ENCODE peak calls at places on chromosomes 6 and 20, in eight cellular contexts. E is astrocyte of the cerebellum, T is left lung, H is lower lobe of right lung, I is pancreas, L is epithelial cell of proximal tubule, U is A549, Z is HL-60. K is an unnamed sample.

GRCh38 chr6:148713033-148713738 is 33.6 kb upstream of the UST start:
- DNase-seq in T (no peak), Z (no peak), H (no peak), U (no peak), L (no peak), I (no peak), E (no peak), K (no peak)

GRCh38 chr20:49323622-49324238 is 45.9 kb upstream of the ZNFX1 start:
- DNase-seq in H (no peak), L (no peak), T (no peak), Z (peak), I (no peak), U (peak), E (peak), K (peak)

GRCh38 chr6:123105561-123105960 is 109.5 kb downstream of the CLVS2 start:
- DNase-seq in H (no peak), E (no peak), T (no peak), Z (no peak), L (no peak), U (no peak), I (no peak), K (no peak)

GRCh38 chr6:48658910-48659309 is 547.9 kb upstream of the PTCHD4 start:
- DNase-seq in E (no peak), L (no peak), H (no peak), Z (no peak), U (no peak), I (no peak), T (no peak), K (no peak)

GRCh38 chr6:56843476-56844349 is 111.2 kb upstream of the BEND6 start:
- DNase-seq in T (peak), L (no peak), I (peak), U (peak), H (peak), Z (peak), E (no peak), K (peak)

GRCh38 chr6:96007663-96008062 is 8.1 kb upstream of the FUT9 start:
- DNase-seq in I (no peak), L (no peak), E (no peak), T (no peak), Z (no peak), U (no peak), H (no peak), K (no peak)

GRCh38 chr20:51862796-51863195 is 60.5 kb upstream of the SALL4 start:
- DNase-seq in I (no peak), H (no peak), T (no peak), L (no peak), U (no peak), E (no peak), Z (no peak), K (no peak)

GRCh38 chr20:24576447-24576846 is 107.0 kb downstream of the SYNDIG1 start:
- DNase-seq in T (no peak), U (no peak), E (no peak), Z (no peak), H (no peak), I (no peak), L (no peak), K (no peak)

GRCh38 chr20:62489186-62489939 is 13.6 kb upstream of the GATA5 start:
- DNase-seq in T (no peak), U (peak), Z (no peak), H (no peak), E (no peak), L (peak), I (no peak), K (no peak)

GRCh38 chr20:45036044-45036755 is 64.7 kb downstream of the KCNS1 start:
- DNase-seq in H (no peak), U (peak), T (no peak), E (no peak), Z (no peak), I (no peak), L (no peak), K (no peak)

GRCh38 chr6:152605901-152606390 is 31.2 kb downstream of the SYNE1 start:
- DNase-seq in I (no peak), Z (no peak), H (no peak), T (no peak), U (no peak), L (no peak), E (peak), K (no peak)

GRCh38 chr6:44608175-44608574 is 220.7 kb downstream of the CDC5L start:
- DNase-seq in I (no peak), T (no peak), E (no peak), H (no peak), U (no peak), Z (no peak), L (no peak), K (no peak)

GRCh38 chr6:108250240-108250866 is 10.5 kb downstream of the SNX3 start:
- DNase-seq in H (no peak), Z (no peak), L (no peak), I (no peak), E (no peak), T (no peak), U (peak), K (no peak)

GRCh38 chr6:145904391-145904790 is 59.8 kb downstream of the SHPRH start:
- DNase-seq in L (no peak), U (no peak), I (no peak), H (no peak), Z (peak), E (no peak), T (no peak), K (no peak)

GRCh38 chr6:40326689-40327404 is 260.3 kb downstream of the LRFN2 start:
- DNase-seq in Z (no peak), H (no peak), U (no peak), I (no peak), T (no peak), E (no peak), L (no peak), K (no peak)

GRCh38 chr6:125154184-125155135 is 887 bp downstream of the TPD52L1 start:
- DNase-seq in U (peak), I (peak), L (peak), H (peak), T (peak), E (no peak), Z (no peak), K (peak)

GRCh38 chr6:163651910-163652309 is 237.4 kb downstream of the QKI start:
- DNase-seq in L (no peak), T (no peak), H (no peak), U (no peak), E (no peak), I (no peak), Z (no peak), K (no peak)

GRCh38 chr6:12767016-12767415 is 50.4 kb downstream of the PHACTR1 start:
- DNase-seq in Z (no peak), E (no peak), I (no peak), T (no peak), U (no peak), L (peak), H (no peak), K (no peak)

GRCh38 chr6:66949191-66949661 is 1242.2 kb upstream of the EYS start:
- DNase-seq in T (no peak), L (no peak), U (no peak), I (peak), Z (no peak), E (no peak), H (no peak), K (no peak)

GRCh38 chr6:7390218-7390878 is 740 bp downstream of the RIOK1 start:
- DNase-seq in Z (no peak), I (no peak), E (peak), T (no peak), L (no peak), U (no peak), H (no peak), K (peak)
- TF ChIP-seq CTCF in Z (no peak), I (no peak), E (no peak), T (no peak), L (peak), U (no peak), H (no peak), K (no peak)

GRCh38 chr6:158387036-158387435 is 74.8 kb downstream of the TULP4 start:
- DNase-seq in Z (no peak), I (no peak), T (no peak), L (no peak), H (no peak), U (peak), E (no peak), K (no peak)
- TF ChIP-seq CTCF in Z (no peak), I (no peak), T (no peak), L (peak), H (no peak), U (no peak), E (peak), K (peak)

GRCh38 chr6:53527249-53527765 is 17.6 kb downstream of the GCLC start:
- DNase-seq in H (no peak), L (no peak), E (no peak), Z (no peak), T (no peak), U (no peak), I (no peak), K (no peak)

GRCh38 chr6:53524455-53524815 is 20.5 kb downstream of the GCLC start:
- DNase-seq in I (no peak), T (no peak), L (peak), H (no peak), U (peak), Z (no peak), E (no peak), K (no peak)

GRCh38 chr6:53528107-53528506 is 16.8 kb downstream of the GCLC start:
- DNase-seq in T (no peak), H (no peak), I (no peak), E (no peak), Z (no peak), U (no peak), L (no peak), K (no peak)

GRCh38 chr6:53523511-53524454 is 21.1 kb downstream of the GCLC start:
- DNase-seq in T (no peak), Z (no peak), U (no peak), E (no peak), I (no peak), H (no peak), L (no peak), K (no peak)

DNA sequence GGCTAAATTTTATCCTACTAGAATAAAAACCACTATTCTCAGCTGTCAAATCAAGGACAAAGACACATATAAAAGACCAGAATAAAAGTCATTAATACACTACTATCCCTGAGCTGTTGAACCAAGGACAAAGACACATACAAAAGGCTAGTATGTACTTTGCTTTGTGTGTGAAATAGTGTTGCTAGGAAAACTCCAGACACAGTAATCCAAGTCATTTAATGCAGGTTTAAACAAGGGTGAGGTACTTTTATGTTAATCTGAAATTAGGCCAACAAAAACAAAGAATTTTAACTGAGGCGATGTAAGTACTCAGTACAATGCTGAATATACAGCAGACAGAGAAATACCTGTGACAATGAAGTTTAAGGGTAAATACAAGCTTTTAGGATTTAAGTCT is 18.9 kb downstream of the GCLC start:
- DNase-seq in H (no peak), U (no peak), T (no peak), Z (no peak), E (no peak), I (no peak), L (no peak), K (no peak)
- TF ChIP-seq CTCF in H (no peak), U (no peak), T (no peak), Z (no peak), E (no peak), I (no peak), L (no peak), K (no peak)

DNA sequence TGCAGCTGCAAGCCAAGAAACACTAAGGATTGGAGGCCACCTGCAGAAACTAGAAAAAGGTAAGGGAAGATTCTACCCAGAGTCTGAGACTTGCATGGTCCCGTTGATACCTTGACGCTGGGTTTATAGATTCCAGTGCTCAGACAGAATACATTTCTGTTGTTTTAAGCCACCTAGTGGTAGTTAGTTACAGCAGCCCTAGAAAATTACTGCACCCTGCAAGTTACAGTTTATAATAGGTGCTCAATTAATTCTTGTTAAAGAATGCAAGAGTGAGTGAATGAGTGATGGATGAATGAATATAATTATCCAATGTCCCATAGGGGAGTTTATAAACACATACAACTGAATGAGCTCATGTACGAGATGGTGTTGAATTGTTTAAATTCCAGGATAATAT is 453.1 kb upstream of the SLC35B3 start:
- DNase-seq in I (no peak), L (no peak), E (no peak), H (no peak), T (no peak), U (peak), Z (peak), K (peak)
- TF ChIP-seq CTCF in I (no peak), L (peak), E (peak), H (peak), T (peak), U (no peak), Z (peak), K (no peak)

GRCh38 chr20:47304287-47304686 is 52.2 kb downstream of the ZMYND8 start:
- DNase-seq in H (no peak), E (no peak), U (peak), I (no peak), Z (no peak), T (no peak), L (no peak), K (no peak)
- TF ChIP-seq CTCF in H (no peak), E (peak), U (no peak), I (no peak), Z (no peak), T (no peak), L (no peak), K (no peak)

GRCh38 chr20:19073584-19074198 is 138.8 kb upstream of the SLC24A3 start:
- DNase-seq in L (no peak), I (no peak), T (no peak), E (no peak), Z (no peak), H (no peak), U (no peak), K (no peak)
- TF ChIP-seq CTCF in L (peak), I (no peak), T (peak), E (no peak), Z (no peak), H (peak), U (peak), K (peak)

GRCh38 chr20:20499469-20499868 is 131.6 kb downstream of the INSM1 start:
- DNase-seq in I (no peak), L (no peak), U (no peak), E (no peak), Z (no peak), H (no peak), T (no peak), K (no peak)
- TF ChIP-seq CTCF in I (no peak), L (no peak), U (no peak), E (no peak), Z (no peak), H (no peak), T (no peak), K (no peak)

GRCh38 chr6:142045380-142046270 is 87.1 kb upstream of the GJE1 start:
- DNase-seq in Z (no peak), I (no peak), L (peak), E (no peak), T (no peak), U (peak), H (no peak), K (no peak)
- TF ChIP-seq CTCF in Z (no peak), I (no peak), L (peak), E (peak), T (no peak), U (peak), H (no peak), K (no peak)

GRCh38 chr6:34120953-34121675 is 24.8 kb downstream of the GRM4 start:
- DNase-seq in T (no peak), Z (no peak), I (no peak), H (no peak), L (no peak), E (no peak), U (no peak), K (no peak)
- TF ChIP-seq CTCF in T (no peak), Z (no peak), I (no peak), H (no peak), L (no peak), E (no peak), U (no peak), K (no peak)

DNA sequence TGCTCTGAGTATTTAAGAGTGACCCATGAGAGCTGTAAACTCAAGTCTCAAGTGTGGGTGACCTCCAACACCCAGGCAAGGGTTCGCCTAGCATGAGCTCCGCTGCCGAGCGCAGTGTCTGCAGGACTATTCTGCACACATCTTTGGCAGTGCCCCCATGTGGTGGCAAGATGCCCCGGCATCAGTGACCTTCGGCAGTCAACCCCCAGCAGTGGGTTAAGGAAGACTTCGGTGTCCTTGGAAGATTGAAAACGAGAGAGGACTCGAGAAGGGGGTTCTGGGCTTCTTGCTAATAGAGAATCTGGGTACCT is 43.1 kb downstream of the RBM38 start:
- DNase-seq in T (no peak), Z (no peak), E (no peak), H (no peak), L (no peak), U (no peak), I (no peak), K (no peak)
- TF ChIP-seq CTCF in T (no peak), Z (no peak), E (no peak), H (no peak), L (peak), U (no peak), I (no peak), K (no peak)